ENCODE peak calls at places on chromosomes 13 and 19, in seven cellular contexts. C is heart left ventricle; L is ovary; Q is adrenal gland; W is right atrium auricular region; G is CD4-positive, alpha-beta memory T cell; P is left lung. M is an unnamed sample.

GRCh38 chr19:35178701-35179100 is 24.2 kb downstream of the FXYD5 start:
- DNase-seq in G (no peak), C (no peak), P (no peak), W (no peak), Q (no peak), L (no peak), M (no peak)

GRCh38 chr13:81770868-81771505 is 1430.1 kb upstream of the SPRY2 start:
- DNase-seq in W (no peak), P (no peak), G (no peak), L (no peak), Q (no peak), C (no peak), M (no peak)

GRCh38 chr13:111396457-111396856 is 76.0 kb downstream of the TEX29 start:
- DNase-seq in C (no peak), Q (no peak), G (no peak), L (no peak), P (peak), W (no peak), M (no peak)

GRCh38 chr19:51807111-51807701 is 12.2 kb downstream of the FPR3 start:
- DNase-seq in W (no peak), G (no peak), Q (peak), L (no peak), P (no peak), C (no peak), M (no peak)

GRCh38 chr19:8237026-8237425 is 27.9 kb downstream of the CERS4 start:
- DNase-seq in G (no peak), Q (no peak), P (no peak), C (no peak), W (no peak), L (no peak), M (no peak)

GRCh38 chr13:72763411-72763810 is 18.3 kb downstream of the DIS3 start:
- DNase-seq in G (no peak), P (no peak), L (no peak), W (no peak), Q (no peak), C (no peak), M (no peak)

GRCh38 chr19:52206481-52206880 is 16.6 kb downstream of the PPP2R1A start:
- DNase-seq in C (no peak), Q (peak), G (no peak), P (no peak), W (no peak), L (no peak), M (peak)

GRCh38 chr19:14519245-14519859 is 1.2 kb upstream of the DNAJB1 start:
- DNase-seq in W (no peak), C (no peak), G (no peak), L (peak), Q (peak), P (no peak), M (no peak)

GRCh38 chr13:97113231-97114001 is 108.7 kb upstream of the MBNL2 start:
- DNase-seq in G (no peak), W (no peak), L (peak), Q (peak), P (no peak), C (no peak), M (no peak)

GRCh38 chr19:23716792-23717191 is 29.8 kb upstream of the ZNF675 start:
- DNase-seq in L (no peak), P (no peak), G (no peak), Q (no peak), C (no peak), W (no peak), M (no peak)

GRCh38 chr19:41511628-41512027 is 64.3 kb upstream of the CEACAM21 start:
- DNase-seq in L (no peak), C (no peak), P (no peak), W (no peak), G (no peak), Q (no peak), M (no peak)

GRCh38 chr19:55642153-55643002 is 1.1 kb upstream of the ZNF581 start:
- DNase-seq in G (no peak), L (peak), W (no peak), Q (no peak), P (peak), C (no peak), M (no peak)

GRCh38 chr19:54164369-54165068 is 5.0 kb upstream of the LENG1 start:
- DNase-seq in P (peak), W (peak), C (peak), G (peak), Q (peak), L (no peak), M (no peak)

DNA sequence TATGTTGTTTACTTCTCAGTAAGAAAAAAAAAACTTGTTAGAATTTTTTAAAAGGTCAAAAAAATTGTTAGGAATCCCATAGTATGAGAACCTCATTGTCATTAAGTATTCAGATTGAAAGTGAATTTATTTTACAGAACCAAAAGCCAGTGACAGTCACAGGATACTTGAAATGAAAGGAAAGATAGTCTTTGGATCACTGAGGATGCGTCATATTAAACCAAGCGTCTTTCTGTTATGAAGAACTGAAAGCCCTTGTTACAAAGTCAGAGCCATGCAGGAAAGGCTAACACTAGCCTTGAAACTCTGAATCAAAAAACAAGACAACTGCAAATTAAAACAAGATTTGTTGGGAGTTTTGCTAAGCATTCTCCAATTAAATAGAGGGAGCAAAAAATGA is 1348.0 kb upstream of the SLC10A2 start:
- DNase-seq in P (no peak), G (no peak), C (no peak), Q (no peak), L (no peak), W (no peak), M (no peak)
- H3K27ac ChIP-seq in P (no peak), G (no peak), C (no peak), Q (no peak), L (no peak), W (no peak), M (no peak)

DNA sequence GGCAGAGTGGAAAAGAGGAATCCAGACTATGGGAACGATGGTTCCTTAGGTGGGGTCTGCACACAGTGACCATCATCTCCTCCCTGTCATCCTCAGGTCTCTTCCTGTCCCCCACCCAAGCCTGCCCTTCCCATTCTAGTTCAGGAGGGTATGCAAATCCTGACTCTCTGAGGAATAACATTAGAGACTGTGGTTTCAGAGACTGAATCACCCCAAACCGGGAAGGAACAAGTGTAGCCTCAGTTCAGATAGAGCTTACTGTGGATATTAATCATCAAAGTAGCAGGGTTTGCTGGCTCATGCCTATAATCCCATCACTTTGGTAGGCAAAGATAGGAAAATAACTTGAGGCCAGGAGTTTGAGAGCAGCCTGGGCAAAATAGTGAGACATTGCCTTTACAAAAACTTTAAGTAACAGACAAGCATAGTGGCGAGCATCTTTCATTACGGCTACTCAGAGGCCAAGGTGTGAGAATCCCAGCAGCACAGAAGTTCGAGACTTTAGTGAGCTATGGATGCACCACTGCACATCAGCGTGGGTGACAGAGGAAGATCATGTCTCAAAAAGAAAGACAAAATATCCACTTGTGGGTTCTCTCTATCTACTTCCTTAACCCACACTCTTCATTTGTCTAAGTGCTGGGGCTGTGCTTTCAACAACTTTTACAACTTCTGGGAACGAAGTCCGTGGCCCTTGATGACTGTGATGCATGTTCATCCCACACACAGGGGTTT is 19.3 kb upstream of the LGALS13 start:
- DNase-seq in W (no peak), L (no peak), P (no peak), C (no peak), Q (no peak), G (no peak), M (no peak)
- H3K27ac ChIP-seq in W (no peak), L (no peak), P (no peak), C (no peak), Q (no peak), G (no peak), M (no peak)

DNA sequence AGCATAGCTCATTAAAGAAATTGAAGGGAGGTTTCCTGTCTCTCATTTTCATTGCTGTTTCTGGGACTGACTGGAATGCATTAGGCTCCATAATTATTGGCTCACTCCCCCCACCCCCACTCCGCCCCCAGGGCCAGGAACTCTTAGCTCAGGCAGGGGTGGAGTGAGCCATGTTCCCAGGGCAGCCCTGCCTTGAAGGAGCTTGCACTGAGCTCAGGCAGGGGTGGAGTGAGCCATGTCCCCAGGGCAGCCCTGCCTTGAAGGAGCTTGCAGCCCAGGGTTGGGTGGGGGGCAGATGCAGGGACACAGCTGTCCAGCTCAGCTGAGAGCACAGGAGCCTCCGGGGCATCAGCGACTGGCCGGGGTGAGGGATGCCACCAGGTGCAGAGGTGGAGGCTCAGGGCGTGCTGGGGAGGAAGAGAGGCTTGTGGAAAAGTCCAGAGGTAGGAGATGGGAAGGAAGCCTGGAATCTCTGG is 39.1 kb upstream of the TFDP1 start:
- DNase-seq in C (peak), P (peak), L (no peak), G (no peak), W (no peak), Q (no peak), M (peak)
- H3K27ac ChIP-seq in C (peak), P (no peak), L (no peak), G (no peak), W (peak), Q (no peak), M (peak)

GRCh38 chr13:35723061-35723461 is 246.6 kb upstream of the MAB21L1 start:
- DNase-seq in C (no peak), P (no peak), G (no peak), W (no peak), Q (no peak), L (peak), M (no peak)
- H3K27ac ChIP-seq in C (peak), P (no peak), G (no peak), W (peak), Q (no peak), L (peak), M (peak)

GRCh38 chr19:46610851-46611770 is 10.0 kb downstream of the CALM3 start:
- DNase-seq in L (no peak), P (no peak), Q (no peak), G (peak), W (no peak), C (peak), M (peak)
- H3K27ac ChIP-seq in L (no peak), P (no peak), Q (no peak), G (peak), W (no peak), C (no peak), M (no peak)

DNA sequence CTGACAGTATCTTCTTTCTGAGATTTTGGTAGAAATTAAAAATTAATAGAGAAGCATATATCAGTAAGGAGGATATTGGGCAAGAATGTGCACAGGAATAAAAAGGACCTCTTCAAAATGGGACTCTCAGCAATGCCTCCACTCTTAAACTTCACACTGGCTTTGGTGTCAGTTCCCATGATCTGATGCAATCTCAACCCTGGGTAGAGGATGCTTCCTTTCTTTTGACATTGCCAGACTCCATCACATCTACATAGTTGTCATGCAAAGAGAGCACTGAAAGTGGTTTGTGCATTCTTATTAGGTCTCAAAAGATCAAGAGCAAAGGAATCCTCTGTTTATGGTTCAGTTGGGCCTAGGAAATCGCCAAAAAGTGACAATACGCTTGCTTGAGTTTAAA is 26.3 kb downstream of the STARD13 start:
- DNase-seq in Q (no peak), G (no peak), L (no peak), C (no peak), W (no peak), P (no peak), M (no peak)
- H3K27ac ChIP-seq in Q (no peak), G (no peak), L (no peak), C (peak), W (peak), P (peak), M (peak)

DNA sequence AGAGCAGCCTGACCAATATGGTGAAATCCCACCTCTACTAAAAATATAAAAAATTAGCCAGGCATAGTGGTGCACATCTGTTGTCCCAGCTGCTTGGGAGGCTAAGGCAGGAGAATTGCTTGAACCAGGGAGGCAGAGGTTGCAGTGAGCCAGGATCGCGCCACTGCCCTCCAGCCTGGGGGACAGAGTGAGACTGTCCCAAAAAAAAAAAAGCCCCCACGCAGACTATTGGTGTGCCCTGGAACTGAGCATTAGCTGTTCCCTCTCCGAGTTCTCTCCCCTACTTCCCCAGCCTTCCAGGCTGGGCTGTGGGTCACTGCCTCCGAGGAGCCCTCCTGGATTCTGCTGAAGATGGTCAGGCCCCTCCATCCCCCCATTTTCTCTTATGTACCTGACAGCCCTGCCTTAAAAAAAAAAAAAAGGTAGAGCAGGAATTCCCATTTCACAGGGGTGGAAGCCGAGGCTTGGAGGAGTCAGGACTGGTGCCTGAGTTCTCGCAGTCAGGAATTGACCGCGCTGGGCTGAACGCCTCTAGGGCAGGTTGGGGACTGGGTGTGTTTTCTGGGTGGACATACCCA is 1.9 kb downstream of the ADAT3 start:
- DNase-seq in L (no peak), C (no peak), Q (no peak), P (no peak), W (no peak), G (no peak), M (no peak)
- H3K27ac ChIP-seq in L (peak), C (no peak), Q (no peak), P (no peak), W (no peak), G (no peak), M (no peak)

DNA sequence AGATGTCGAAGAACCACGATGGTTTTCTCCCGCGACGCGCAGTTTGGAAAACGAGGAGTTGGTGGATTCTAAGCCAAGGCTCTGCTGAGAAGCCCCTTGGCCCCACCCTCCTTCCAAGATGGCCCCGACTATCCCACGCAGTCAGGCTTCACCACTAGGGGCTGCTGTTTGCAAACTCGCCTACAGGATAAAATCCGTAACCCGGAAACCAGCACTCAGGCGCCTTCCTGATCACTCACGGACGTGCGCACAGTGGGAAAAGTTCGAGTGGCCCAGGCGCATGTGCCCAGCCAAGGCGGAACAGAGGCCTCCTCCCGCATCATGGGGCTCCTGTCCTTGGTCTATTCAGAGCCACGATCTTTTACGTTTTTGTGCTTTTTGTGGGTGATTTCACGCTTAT is 19.2 kb upstream of the UQCR11 start:
- DNase-seq in Q (peak), G (peak), L (no peak), W (no peak), C (peak), P (no peak), M (peak)
- H3K27ac ChIP-seq in Q (no peak), G (no peak), L (no peak), W (no peak), C (no peak), P (no peak), M (no peak)

GRCh38 chr13:110322126-110322827 is 15.2 kb downstream of the COL4A2 start:
- DNase-seq in G (no peak), P (no peak), W (peak), C (no peak), L (no peak), Q (no peak), M (no peak)
- H3K27ac ChIP-seq in G (no peak), P (peak), W (peak), C (peak), L (no peak), Q (no peak), M (peak)